ENCODE peak calls at places on chromosome 6, in five cellular contexts. One of them, this sample, is unnamed.

GRCh38 chr6:166515072-166515810 is 71.2 kb downstream of the RAMACL start:
- DNase-seq in MM.1S: no peak
- DNase-seq in progenitor cell of endocrine pancreas: no peak
- DNase-seq in astrocyte of the spinal cord: peak
- DNase-seq in AG09319: peak
- DNase-seq in this sample: peak

GRCh38 chr6:20826378-20826777 is 292.1 kb downstream of the CDKAL1 start:
- DNase-seq in AG09319: peak
- DNase-seq in progenitor cell of endocrine pancreas: no peak
- DNase-seq in MM.1S: no peak
- DNase-seq in astrocyte of the spinal cord: peak
- DNase-seq in this sample: no peak

GRCh38 chr6:147709396-147710272 is 201.1 kb downstream of the SAMD5 start:
- DNase-seq in progenitor cell of endocrine pancreas: no peak
- DNase-seq in AG09319: no peak
- DNase-seq in MM.1S: no peak
- DNase-seq in astrocyte of the spinal cord: no peak
- DNase-seq in this sample: no peak

GRCh38 chr6:73653571-73654424 is at the start of gene SLC17A5:
- DNase-seq in AG09319: peak
- DNase-seq in astrocyte of the spinal cord: peak
- DNase-seq in progenitor cell of endocrine pancreas: peak
- DNase-seq in MM.1S: peak
- DNase-seq in this sample: peak

GRCh38 chr6:24273471-24273870 is 84.4 kb downstream of the DCDC2 start:
- DNase-seq in astrocyte of the spinal cord: no peak
- DNase-seq in progenitor cell of endocrine pancreas: no peak
- DNase-seq in AG09319: peak
- DNase-seq in MM.1S: no peak
- DNase-seq in this sample: no peak

GRCh38 chr6:22828179-22829062 is 259.1 kb downstream of the HDGFL1 start:
- DNase-seq in MM.1S: no peak
- DNase-seq in astrocyte of the spinal cord: peak
- DNase-seq in progenitor cell of endocrine pancreas: peak
- DNase-seq in AG09319: peak
- DNase-seq in this sample: no peak

GRCh38 chr6:153872946-153873345 is 166.1 kb upstream of the OPRM1 start:
- DNase-seq in progenitor cell of endocrine pancreas: no peak
- DNase-seq in astrocyte of the spinal cord: no peak
- DNase-seq in AG09319: no peak
- DNase-seq in MM.1S: no peak
- DNase-seq in this sample: no peak

GRCh38 chr6:158852312-158853071 is 33.3 kb upstream of the EZR start:
- DNase-seq in MM.1S: no peak
- DNase-seq in astrocyte of the spinal cord: no peak
- DNase-seq in progenitor cell of endocrine pancreas: no peak
- DNase-seq in AG09319: no peak
- DNase-seq in this sample: no peak

GRCh38 chr6:89471287-89471867 is 38.4 kb downstream of the ANKRD6 start:
- DNase-seq in MM.1S: no peak
- DNase-seq in progenitor cell of endocrine pancreas: no peak
- DNase-seq in AG09319: no peak
- DNase-seq in astrocyte of the spinal cord: no peak
- DNase-seq in this sample: no peak

GRCh38 chr6:40972190-40972589 is 66.8 kb downstream of the UNC5CL start:
- DNase-seq in astrocyte of the spinal cord: no peak
- DNase-seq in AG09319: no peak
- DNase-seq in MM.1S: no peak
- DNase-seq in progenitor cell of endocrine pancreas: no peak
- DNase-seq in this sample: no peak

GRCh38 chr6:2999005-2999620 is 581 bp upstream of the NQO2 start:
- DNase-seq in progenitor cell of endocrine pancreas: no peak
- DNase-seq in MM.1S: no peak
- DNase-seq in astrocyte of the spinal cord: no peak
- DNase-seq in AG09319: no peak
- DNase-seq in this sample: no peak

GRCh38 chr6:161443868-161444267 is 170.0 kb upstream of the AGPAT4 start:
- DNase-seq in progenitor cell of endocrine pancreas: no peak
- DNase-seq in astrocyte of the spinal cord: peak
- DNase-seq in MM.1S: no peak
- DNase-seq in AG09319: no peak
- DNase-seq in this sample: no peak

GRCh38 chr6:43509984-43510826 is at the start of gene LRRC73:
- DNase-seq in progenitor cell of endocrine pancreas: peak
- DNase-seq in AG09319: peak
- DNase-seq in astrocyte of the spinal cord: peak
- DNase-seq in MM.1S: peak
- DNase-seq in this sample: peak

GRCh38 chr6:112800439-112800838 is 453.3 kb downstream of the RFPL4B start:
- DNase-seq in astrocyte of the spinal cord: no peak
- DNase-seq in progenitor cell of endocrine pancreas: no peak
- DNase-seq in AG09319: no peak
- DNase-seq in MM.1S: no peak
- DNase-seq in this sample: no peak

GRCh38 chr6:142605922-142606321 is 304.1 kb downstream of the ADGRG6 start:
- DNase-seq in MM.1S: no peak
- DNase-seq in progenitor cell of endocrine pancreas: no peak
- DNase-seq in astrocyte of the spinal cord: peak
- DNase-seq in AG09319: peak
- DNase-seq in this sample: no peak

GRCh38 chr6:44253307-44254101 is 3.8 kb downstream of the SLC35B2 start:
- DNase-seq in progenitor cell of endocrine pancreas: no peak
- DNase-seq in AG09319: no peak
- DNase-seq in MM.1S: peak
- DNase-seq in astrocyte of the spinal cord: no peak
- DNase-seq in this sample: no peak

GRCh38 chr6:3138341-3138740 is 19.0 kb downstream of the TUBB2A start:
- DNase-seq in astrocyte of the spinal cord: no peak
- DNase-seq in AG09319: no peak
- DNase-seq in progenitor cell of endocrine pancreas: no peak
- DNase-seq in MM.1S: no peak
- DNase-seq in this sample: no peak

GRCh38 chr6:8529250-8529649 is 93.9 kb upstream of the SLC35B3 start:
- DNase-seq in progenitor cell of endocrine pancreas: no peak
- DNase-seq in astrocyte of the spinal cord: no peak
- DNase-seq in MM.1S: no peak
- DNase-seq in AG09319: no peak
- DNase-seq in this sample: no peak

GRCh38 chr6:170038251-170038650 is 252.6 kb downstream of the DLL1 start:
- DNase-seq in astrocyte of the spinal cord: no peak
- DNase-seq in AG09319: no peak
- DNase-seq in MM.1S: no peak
- DNase-seq in progenitor cell of endocrine pancreas: no peak
- DNase-seq in this sample: no peak

GRCh38 chr6:7632501-7633290 is 42.7 kb downstream of the SNRNP48 start:
- DNase-seq in MM.1S: no peak
- DNase-seq in AG09319: no peak
- DNase-seq in astrocyte of the spinal cord: no peak
- DNase-seq in progenitor cell of endocrine pancreas: no peak
- DNase-seq in this sample: no peak

GRCh38 chr6:37021356-37022129 is 16.1 kb downstream of the FGD2 start:
- DNase-seq in astrocyte of the spinal cord: peak
- DNase-seq in progenitor cell of endocrine pancreas: no peak
- DNase-seq in AG09319: no peak
- DNase-seq in MM.1S: peak
- DNase-seq in this sample: no peak

GRCh38 chr6:13419422-13419821 is 68.0 kb downstream of the GFOD1 start:
- DNase-seq in progenitor cell of endocrine pancreas: no peak
- DNase-seq in MM.1S: no peak
- DNase-seq in AG09319: no peak
- DNase-seq in astrocyte of the spinal cord: no peak
- DNase-seq in this sample: no peak

GRCh38 chr6:36848658-36849441 is 9.6 kb upstream of the CPNE5 start:
- DNase-seq in progenitor cell of endocrine pancreas: peak
- DNase-seq in astrocyte of the spinal cord: no peak
- DNase-seq in MM.1S: no peak
- DNase-seq in AG09319: no peak
- DNase-seq in this sample: no peak

GRCh38 chr6:64679411-64679810 is 1027.6 kb downstream of the EYS start:
- DNase-seq in AG09319: no peak
- DNase-seq in MM.1S: no peak
- DNase-seq in progenitor cell of endocrine pancreas: no peak
- DNase-seq in astrocyte of the spinal cord: no peak
- DNase-seq in this sample: no peak

GRCh38 chr6:125507987-125508655 is 206.4 kb upstream of the HDDC2 start:
- DNase-seq in astrocyte of the spinal cord: peak
- DNase-seq in progenitor cell of endocrine pancreas: no peak
- DNase-seq in MM.1S: peak
- DNase-seq in AG09319: no peak
- DNase-seq in this sample: no peak

GRCh38 chr6:163712569-163712966 is 298.1 kb downstream of the QKI start:
- DNase-seq in astrocyte of the spinal cord: no peak
- DNase-seq in progenitor cell of endocrine pancreas: no peak
- DNase-seq in MM.1S: no peak
- DNase-seq in AG09319: no peak
- DNase-seq in this sample: no peak

GRCh38 chr6:88165877-88166492 is at the start of gene CNR1:
- DNase-seq in progenitor cell of endocrine pancreas: peak
- DNase-seq in MM.1S: peak
- DNase-seq in AG09319: peak
- DNase-seq in astrocyte of the spinal cord: no peak
- DNase-seq in this sample: no peak

GRCh38 chr6:85372188-85372914 is 77.5 kb upstream of the NT5E start:
- DNase-seq in AG09319: no peak
- DNase-seq in progenitor cell of endocrine pancreas: no peak
- DNase-seq in MM.1S: no peak
- DNase-seq in astrocyte of the spinal cord: no peak
- DNase-seq in this sample: peak

GRCh38 chr6:121498481-121499276 is 63.2 kb downstream of the GJA1 start:
- DNase-seq in progenitor cell of endocrine pancreas: no peak
- DNase-seq in MM.1S: no peak
- DNase-seq in AG09319: no peak
- DNase-seq in astrocyte of the spinal cord: peak
- DNase-seq in this sample: no peak

GRCh38 chr6:52576054-52576391 is 837 bp downstream of the TRAM2 start:
- DNase-seq in MM.1S: no peak
- DNase-seq in astrocyte of the spinal cord: no peak
- DNase-seq in progenitor cell of endocrine pancreas: no peak
- DNase-seq in AG09319: no peak
- DNase-seq in this sample: no peak
- TF ChIP-seq CTCF in MM.1S: no peak
- TF ChIP-seq CTCF in astrocyte of the spinal cord: no peak
- TF ChIP-seq CTCF in progenitor cell of endocrine pancreas: no peak
- TF ChIP-seq CTCF in AG09319: no peak
- TF ChIP-seq CTCF in this sample: no peak

GRCh38 chr6:34143196-34143883 is 2.5 kb downstream of the GRM4 start:
- DNase-seq in astrocyte of the spinal cord: no peak
- DNase-seq in MM.1S: no peak
- DNase-seq in progenitor cell of endocrine pancreas: no peak
- DNase-seq in AG09319: no peak
- DNase-seq in this sample: no peak

GRCh38 chr6:34142599-34142998 is 3.3 kb downstream of the GRM4 start:
- DNase-seq in AG09319: no peak
- DNase-seq in progenitor cell of endocrine pancreas: no peak
- DNase-seq in MM.1S: peak
- DNase-seq in astrocyte of the spinal cord: no peak
- DNase-seq in this sample: no peak

GRCh38 chr6:34144581-34145160 is 1.2 kb downstream of the GRM4 start:
- DNase-seq in AG09319: no peak
- DNase-seq in astrocyte of the spinal cord: no peak
- DNase-seq in MM.1S: no peak
- DNase-seq in progenitor cell of endocrine pancreas: no peak
- DNase-seq in this sample: no peak

GRCh38 chr6:34145161-34146020 is 496 bp downstream of the GRM4 start:
- DNase-seq in MM.1S: no peak
- DNase-seq in astrocyte of the spinal cord: peak
- DNase-seq in AG09319: no peak
- DNase-seq in progenitor cell of endocrine pancreas: no peak
- DNase-seq in this sample: no peak

DNA sequence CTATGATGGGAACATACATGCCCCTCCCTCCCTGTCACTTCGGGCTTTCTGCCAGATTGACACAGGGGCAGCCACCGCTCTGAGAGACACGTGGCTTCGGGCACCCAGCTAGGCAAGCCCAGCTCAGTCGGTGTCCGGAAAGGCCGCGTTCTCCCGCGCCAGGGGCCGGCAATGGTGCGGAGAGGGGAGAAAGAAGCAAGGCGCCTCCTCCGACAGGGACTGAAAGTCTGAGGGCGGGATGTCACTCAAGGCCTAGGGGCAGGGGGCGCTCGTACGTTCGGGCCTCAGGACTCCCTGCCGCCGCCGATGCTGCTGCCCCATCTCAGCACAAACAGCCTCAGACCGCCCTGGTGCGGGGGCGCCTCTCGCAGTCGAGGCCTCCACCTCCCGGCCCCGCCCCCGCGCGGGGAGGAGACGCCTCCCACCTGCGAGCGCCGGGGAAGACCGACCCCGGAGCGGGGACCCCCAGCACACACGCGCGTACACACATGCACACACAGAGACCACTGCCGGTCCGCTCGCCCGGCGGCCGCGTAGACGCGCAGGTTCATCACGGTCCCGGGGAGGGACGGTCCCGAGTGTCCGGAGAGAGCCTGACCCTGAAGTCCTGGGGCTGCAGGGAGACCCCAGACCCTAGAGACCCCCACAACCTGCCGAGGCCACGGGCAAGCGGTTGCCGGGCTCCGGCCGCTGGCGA is 1.9 kb downstream of the GRM4 start:
- DNase-seq in progenitor cell of endocrine pancreas: peak
- DNase-seq in MM.1S: no peak
- DNase-seq in AG09319: no peak
- DNase-seq in astrocyte of the spinal cord: no peak
- DNase-seq in this sample: no peak
- TF ChIP-seq CTCF in progenitor cell of endocrine pancreas: peak
- TF ChIP-seq CTCF in MM.1S: no peak
- TF ChIP-seq CTCF in AG09319: no peak
- TF ChIP-seq CTCF in astrocyte of the spinal cord: peak
- TF ChIP-seq CTCF in this sample: peak

DNA sequence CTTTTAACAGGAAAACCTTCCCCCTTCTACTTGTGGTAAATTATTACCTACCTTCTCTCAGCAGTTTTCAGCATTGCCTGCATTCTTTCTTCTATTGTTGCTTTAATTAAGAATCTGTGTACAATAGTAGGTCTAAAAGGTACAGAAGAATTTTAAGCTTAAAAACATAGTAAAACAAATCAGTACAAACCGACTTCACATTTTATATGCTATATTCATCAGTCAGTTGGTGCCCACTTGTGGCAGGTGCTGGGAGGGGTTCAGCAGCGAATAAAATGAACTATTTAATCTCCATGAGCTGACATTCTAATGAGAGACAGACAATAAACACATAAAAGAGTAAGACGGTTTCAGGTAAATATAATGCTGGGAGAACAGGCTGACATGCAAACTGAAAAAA is 73.4 kb upstream of the FBXO30 start:
- DNase-seq in MM.1S: no peak
- DNase-seq in astrocyte of the spinal cord: peak
- DNase-seq in progenitor cell of endocrine pancreas: no peak
- DNase-seq in AG09319: no peak
- DNase-seq in this sample: no peak
- TF ChIP-seq CTCF in MM.1S: peak
- TF ChIP-seq CTCF in astrocyte of the spinal cord: peak
- TF ChIP-seq CTCF in progenitor cell of endocrine pancreas: peak
- TF ChIP-seq CTCF in AG09319: peak
- TF ChIP-seq CTCF in this sample: peak

DNA sequence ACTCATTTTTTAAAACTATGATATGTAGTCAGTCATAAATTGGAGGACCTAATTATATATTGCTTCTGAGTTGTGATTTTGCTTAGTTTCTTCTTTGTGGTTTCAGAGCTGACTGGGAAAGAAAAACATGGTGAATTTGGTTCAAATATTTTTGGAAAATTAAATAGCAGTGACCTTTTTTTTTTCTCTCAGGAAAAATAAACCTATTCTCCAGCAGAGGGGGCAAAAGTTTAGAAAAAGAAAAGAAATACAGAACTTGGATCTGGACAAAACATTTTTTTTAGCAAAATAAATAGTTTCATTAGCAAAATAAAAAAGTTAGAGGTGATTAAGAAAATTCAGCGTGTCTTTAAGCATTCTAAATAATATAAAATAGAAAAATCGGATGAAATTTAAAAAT is 10.2 kb downstream of the COL10A1 start:
- DNase-seq in progenitor cell of endocrine pancreas: no peak
- DNase-seq in MM.1S: no peak
- DNase-seq in astrocyte of the spinal cord: peak
- DNase-seq in AG09319: no peak
- DNase-seq in this sample: no peak
- TF ChIP-seq CTCF in progenitor cell of endocrine pancreas: peak
- TF ChIP-seq CTCF in MM.1S: peak
- TF ChIP-seq CTCF in astrocyte of the spinal cord: peak
- TF ChIP-seq CTCF in AG09319: peak
- TF ChIP-seq CTCF in this sample: peak